ENCODE peak calls at places on chromosomes 4 and X, in four cellular contexts. C is A549, R is heart left ventricle, A is body of pancreas. U is an unnamed sample.

GRCh38 chrX:108699368-108699767 is 37.0 kb downstream of the IRS4 start:
- DNase-seq in C (peak), R (no peak), A (no peak), U (no peak)

GRCh38 chr4:3387154-3387942 is 54.4 kb upstream of the HGFAC start:
- DNase-seq in C (no peak), R (no peak), A (no peak), U (no peak)

GRCh38 chr4:145840801-145841200 is 97.8 kb downstream of the ZNF827 start:
- DNase-seq in C (no peak), R (no peak), A (no peak), U (no peak)

GRCh38 chr4:76060506-76060905 is 14.0 kb upstream of the ART3 start:
- DNase-seq in C (no peak), R (no peak), A (no peak), U (no peak)

GRCh38 chr4:112765317-112765989 is 128.5 kb downstream of the LARP7 start:
- DNase-seq in C (peak), R (no peak), A (no peak), U (no peak)

GRCh38 chrX:17584248-17584681 is 153.0 kb upstream of the SCML1 start:
- DNase-seq in C (peak), R (no peak), A (no peak), U (no peak)

GRCh38 chrX:150197388-150197787 is 165.7 kb upstream of the MAMLD1 start:
- DNase-seq in C (no peak), R (no peak), A (peak), U (no peak)

GRCh38 chr4:42280327-42281095 is 116.8 kb upstream of the SHISA3 start:
- DNase-seq in C (peak), R (no peak), A (no peak), U (peak)

GRCh38 chr4:103915224-103915869 is 195.6 kb upstream of the TACR3 start:
- DNase-seq in C (peak), R (no peak), A (no peak), U (no peak)

GRCh38 chrX:154717824-154718223 is 33.1 kb downstream of the GAB3 start:
- DNase-seq in C (no peak), R (no peak), A (peak), U (no peak)

GRCh38 chrX:79601336-79602131 is 234.4 kb upstream of the ITM2A start:
- DNase-seq in C (no peak), R (no peak), A (no peak), U (no peak)

DNA sequence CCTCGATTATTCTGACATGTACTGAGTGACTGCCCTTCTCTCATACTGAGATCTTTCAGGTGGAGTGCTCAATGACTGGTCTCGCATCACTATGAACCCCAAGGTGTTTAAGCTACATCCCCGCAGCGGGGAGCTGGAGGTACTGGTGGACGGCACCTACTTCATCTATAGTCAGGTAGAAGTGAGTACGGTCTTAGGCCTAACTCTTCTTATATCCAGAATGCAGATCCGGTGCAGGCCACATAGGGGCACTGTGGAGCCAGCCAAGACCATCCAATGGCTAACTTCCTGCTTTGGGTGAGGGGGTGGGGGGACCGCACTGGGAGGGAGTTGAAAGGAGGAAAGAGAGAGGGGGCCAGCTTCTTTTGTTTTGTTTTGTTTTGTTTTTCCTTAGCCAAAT is 16.4 kb downstream of the AWAT2 start:
- DNase-seq in C (peak), R (no peak), A (peak), U (peak)
- TF ChIP-seq CTCF in C (peak), R (peak), A (peak), U (peak)

GRCh38 chr4:107034982-107035710 is 967 bp downstream of the DKK2 start:
- DNase-seq in C (no peak), R (no peak), A (peak), U (peak)

GRCh38 chr4:107037188-107037587 is 1.1 kb upstream of the DKK2 start:
- DNase-seq in C (no peak), R (peak), A (peak), U (peak)

GRCh38 chr4:107035711-107036601 is at the start of gene DKK2:
- DNase-seq in C (no peak), R (peak), A (peak), U (peak)

GRCh38 chr4:107036602-107037151 is 564 bp upstream of the DKK2 start:
- DNase-seq in C (no peak), R (peak), A (no peak), U (no peak)

DNA sequence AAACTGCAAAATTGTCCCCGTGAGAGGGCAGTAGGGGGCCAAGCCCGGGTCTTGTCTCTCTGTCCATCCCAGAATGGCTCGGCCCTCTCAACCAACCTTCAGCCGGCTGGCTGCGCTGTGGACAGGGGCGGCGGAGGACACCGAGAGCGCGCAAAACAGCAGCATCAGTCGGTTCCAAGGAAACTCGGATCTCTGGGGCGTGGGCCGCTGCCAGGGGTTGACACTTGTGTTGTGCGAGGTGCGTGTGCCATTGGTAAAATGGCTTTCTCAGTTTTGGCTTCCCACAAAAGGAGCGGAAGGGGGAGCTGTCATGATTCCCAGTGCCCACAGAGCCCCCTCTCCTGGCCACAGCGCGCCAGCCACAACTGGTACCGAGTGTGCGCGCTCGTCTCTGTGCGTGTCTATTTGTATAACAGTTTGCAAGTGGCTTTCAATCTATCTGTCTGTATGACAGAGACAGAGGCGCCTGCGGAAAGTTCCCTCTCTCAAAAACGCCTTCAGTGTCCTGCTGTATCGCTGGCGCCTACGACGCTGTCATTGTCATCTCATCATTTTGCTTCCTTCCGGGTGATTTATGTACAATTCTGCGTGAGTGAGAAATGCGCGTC is 1.9 kb downstream of the DKK2 start:
- DNase-seq in C (peak), R (peak), A (peak), U (peak)
- TF ChIP-seq CTCF in C (no peak), R (no peak), A (no peak), U (peak)

GRCh38 chrX:115895678-115896329 is 274.7 kb upstream of the AGTR2 start:
- DNase-seq in C (no peak), R (no peak), A (no peak), U (no peak)

GRCh38 chrX:115896362-115896761 is 274.2 kb upstream of the AGTR2 start:
- DNase-seq in C (no peak), R (no peak), A (no peak), U (no peak)

GRCh38 chrX:115892056-115892708 is 278.4 kb upstream of the AGTR2 start:
- DNase-seq in C (no peak), R (no peak), A (no peak), U (no peak)

GRCh38 chrX:115894087-115894486 is 276.5 kb upstream of the AGTR2 start:
- DNase-seq in C (peak), R (no peak), A (peak), U (no peak)

DNA sequence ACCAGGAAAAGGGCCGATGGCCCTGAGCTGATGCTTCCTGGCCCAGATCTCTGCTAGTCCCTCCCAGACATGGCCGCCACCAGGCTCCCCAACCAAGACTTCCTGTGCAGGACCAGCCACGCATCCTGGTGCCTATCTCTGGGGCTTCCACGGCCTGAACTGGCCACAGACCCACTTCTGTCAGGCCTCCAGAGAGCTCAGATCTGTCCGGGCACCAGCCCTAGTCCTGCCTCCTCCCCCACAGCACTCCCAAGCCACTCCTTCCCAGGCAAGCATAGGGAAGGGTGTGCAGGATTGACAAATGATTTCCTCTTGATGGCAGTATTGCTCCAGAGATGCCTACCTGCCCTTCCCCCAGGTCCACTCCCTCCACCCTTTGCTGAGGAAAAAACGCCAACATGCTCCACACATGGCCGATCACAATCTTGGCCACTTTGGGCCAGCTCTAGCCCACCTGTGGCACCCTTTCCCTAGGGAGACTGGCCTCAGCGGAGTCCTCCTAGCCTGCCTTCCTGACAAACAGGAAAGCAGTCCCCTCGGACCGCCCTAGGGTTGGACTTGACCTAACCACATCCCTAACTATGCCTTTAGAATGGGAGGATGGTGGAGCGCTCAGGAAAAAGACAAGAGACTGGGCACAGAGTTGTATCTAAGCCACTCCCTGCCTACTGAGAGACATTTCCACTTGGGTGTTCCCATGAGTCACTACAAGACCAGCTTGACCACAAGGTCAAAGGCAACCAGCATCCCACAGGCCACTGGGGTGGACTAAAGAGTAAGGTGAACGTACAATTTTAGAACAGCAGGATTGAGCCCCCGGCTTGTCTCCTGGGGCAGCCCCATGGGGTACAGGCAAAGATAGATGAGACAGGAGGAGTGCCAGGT is 277.5 kb upstream of the AGTR2 start:
- DNase-seq in C (no peak), R (no peak), A (peak), U (no peak)
- TF ChIP-seq CTCF in C (no peak), R (no peak), A (no peak), U (no peak)

DNA sequence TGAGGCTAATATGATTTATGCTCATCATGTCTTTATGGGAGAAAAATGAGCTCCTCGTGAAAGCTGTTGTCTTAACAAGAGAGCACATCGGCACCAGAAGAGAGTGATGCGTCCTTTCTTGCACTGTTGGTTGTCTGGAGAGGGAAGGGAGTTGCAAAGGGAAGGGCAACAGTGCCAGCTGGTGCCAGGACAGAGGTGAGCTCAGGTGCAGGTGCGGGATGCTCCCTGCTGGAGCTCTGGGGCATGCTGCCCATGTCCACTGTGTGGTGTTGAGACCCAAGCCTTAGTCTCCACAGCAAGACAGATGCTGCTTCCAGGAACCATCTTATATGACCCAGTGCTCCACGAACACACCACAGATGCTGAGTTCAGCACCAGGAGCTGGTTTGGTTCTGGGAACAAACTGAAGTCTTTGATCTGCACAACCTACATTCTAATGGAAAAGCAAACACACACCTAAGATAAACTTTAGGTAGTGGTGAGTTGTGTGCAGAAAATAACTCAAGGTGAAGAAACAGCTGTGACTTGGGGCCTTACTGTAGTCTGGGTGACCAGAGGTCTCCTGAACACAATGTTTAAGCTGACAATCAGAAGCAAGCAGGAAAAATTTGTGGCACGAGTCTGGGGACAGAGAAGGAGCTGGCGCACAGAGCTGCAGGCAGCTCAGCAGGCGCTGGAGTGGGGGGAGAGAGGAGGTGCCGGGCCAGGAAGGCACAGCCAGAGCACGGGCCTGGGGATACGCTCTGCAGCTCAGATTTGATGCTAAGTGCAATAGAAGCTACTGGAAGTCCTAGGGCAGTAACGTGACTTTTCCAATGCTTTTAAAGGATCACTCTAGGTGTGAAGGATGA is 73.2 kb downstream of the HAUS3 start:
- DNase-seq in C (no peak), R (no peak), A (peak), U (no peak)
- TF ChIP-seq CTCF in C (no peak), R (no peak), A (no peak), U (no peak)

DNA sequence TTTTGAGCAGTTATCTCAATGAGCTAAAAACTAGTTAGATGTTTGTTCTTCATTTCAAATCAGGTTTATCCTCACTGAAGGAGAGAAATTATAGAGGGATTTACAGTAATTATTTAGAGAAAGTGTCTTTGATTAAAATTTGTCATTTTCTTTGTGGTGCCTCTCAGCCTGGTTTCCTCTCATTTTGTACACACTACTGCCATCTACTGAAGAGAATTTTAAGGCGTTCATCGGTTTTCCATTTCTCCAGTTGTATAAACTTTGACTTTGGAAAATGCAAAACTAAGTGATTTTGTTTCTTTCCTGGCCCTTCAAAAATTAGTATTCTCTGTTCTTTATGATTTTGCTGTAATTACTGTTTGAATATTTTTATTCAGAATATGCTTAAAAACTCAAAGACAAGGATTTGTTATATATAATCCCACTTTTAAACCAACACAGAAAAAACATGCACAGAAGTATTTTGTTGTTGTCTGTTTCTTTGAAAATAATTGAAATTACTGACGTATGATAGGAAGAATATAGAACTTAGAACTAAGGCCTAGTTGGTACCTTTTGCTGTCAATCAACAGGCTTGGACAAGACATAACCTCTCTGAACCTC is 34.4 kb upstream of the ANXA3 start:
- DNase-seq in C (peak), R (no peak), A (no peak), U (no peak)
- TF ChIP-seq CTCF in C (peak), R (peak), A (peak), U (peak)

DNA sequence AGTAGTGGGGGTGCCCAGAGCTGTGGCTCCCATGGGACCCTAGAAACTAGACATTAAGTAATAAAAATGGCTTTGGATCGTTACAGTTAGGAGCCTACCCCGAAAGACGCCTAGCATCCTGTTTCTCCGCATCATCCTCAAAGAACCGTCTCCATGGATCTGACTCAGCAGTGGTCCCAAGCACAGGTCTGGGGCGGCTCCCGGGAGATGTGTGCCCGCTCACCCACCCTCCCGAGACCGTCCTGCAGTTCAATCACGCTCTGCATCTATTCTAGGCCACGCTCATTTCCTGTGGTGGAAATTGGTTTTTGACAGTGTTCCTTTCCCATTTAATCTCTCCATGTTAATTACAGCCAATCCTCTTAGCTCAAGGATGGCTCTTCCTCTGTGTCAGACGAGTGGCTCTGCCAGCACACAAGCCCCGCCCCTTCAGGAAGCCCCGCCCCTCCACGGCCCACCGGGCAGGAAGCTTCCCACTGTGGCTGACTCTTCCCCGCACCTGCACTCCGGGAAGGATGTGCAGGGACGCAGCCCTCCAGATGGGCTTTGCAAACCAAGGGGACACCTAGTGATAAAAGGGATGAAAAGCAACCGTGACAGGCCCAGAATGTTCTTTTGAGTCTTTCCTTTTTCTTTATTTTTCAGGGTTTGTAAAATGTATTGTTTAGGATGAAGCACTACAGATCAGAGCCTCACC is 34.5 kb upstream of the HELT start:
- DNase-seq in C (peak), R (peak), A (peak), U (peak)
- TF ChIP-seq CTCF in C (peak), R (peak), A (peak), U (peak)

DNA sequence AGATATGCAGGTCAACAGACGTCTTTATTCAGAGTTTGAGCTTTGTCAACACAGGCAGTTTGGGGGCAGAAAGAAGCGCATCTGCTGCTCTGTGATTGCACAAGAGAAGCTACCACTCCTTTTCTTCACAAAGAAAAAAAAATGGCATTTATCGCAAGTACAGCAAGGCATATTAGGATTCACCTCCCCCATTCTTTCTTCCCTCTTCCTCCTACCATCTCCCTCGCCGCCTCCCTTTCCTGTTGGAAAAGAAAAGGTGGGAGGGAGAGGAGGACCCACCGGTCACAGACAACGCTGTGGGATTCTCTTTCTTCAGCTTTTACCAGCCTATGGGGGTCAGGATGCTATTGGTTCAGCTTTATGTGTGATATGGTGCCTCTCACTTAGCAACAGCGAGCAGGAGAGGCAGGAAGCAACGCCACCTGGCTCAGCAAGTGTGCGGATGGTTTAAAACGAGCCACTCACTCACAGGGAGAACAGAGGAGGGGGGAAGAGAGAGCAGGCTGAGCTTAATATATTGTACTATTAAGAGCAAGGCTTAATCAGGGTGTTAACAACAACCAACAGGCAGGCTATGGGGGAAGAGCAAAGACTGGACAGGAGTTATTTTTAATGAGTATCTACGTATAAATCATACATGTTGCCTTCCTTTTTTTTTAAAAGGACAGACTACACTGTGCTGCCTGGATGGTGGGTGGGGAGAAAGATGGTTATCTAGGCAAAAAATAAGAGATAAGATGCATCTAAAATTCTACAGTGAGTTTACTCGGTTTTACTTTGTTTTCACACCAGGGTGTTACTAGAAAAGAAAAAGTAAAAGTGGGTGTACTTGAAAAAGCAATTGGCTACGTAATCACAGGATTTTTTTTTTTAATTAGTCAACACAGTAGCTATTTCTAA is 104.7 kb downstream of the MAML3 start:
- DNase-seq in C (peak), R (peak), A (peak), U (peak)
- TF ChIP-seq CTCF in C (no peak), R (no peak), A (no peak), U (no peak)

DNA sequence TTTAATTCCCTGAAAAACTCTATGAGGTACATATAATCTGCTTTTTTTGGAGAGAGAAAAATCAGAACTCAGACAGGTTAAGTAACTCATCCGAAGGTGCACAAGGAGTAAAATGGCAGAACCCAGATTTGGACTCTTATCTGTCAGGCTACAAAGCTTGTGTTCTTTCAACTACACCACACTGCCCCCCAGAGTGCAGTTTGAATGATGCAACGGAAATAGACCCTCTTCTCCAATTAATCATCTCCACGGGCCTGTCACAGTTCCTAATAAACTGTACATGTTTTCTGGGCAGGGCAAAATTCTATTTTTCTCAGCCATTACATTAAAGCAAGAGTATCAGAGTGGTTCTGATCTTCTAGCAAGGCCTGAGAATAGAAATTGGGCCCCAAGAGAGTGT is 35.3 kb upstream of the DCX start:
- DNase-seq in C (peak), R (peak), A (peak), U (peak)
- TF ChIP-seq CTCF in C (peak), R (peak), A (no peak), U (peak)

GRCh38 chrX:96774116-96774515 is 89.5 kb downstream of the DIAPH2 start:
- DNase-seq in C (no peak), R (no peak), A (no peak), U (no peak)

GRCh38 chrX:96771500-96771899 is 86.9 kb downstream of the DIAPH2 start:
- DNase-seq in C (no peak), R (no peak), A (no peak), U (no peak)

GRCh38 chrX:96776966-96777365 is 92.3 kb downstream of the DIAPH2 start:
- DNase-seq in C (no peak), R (no peak), A (no peak), U (no peak)
- TF ChIP-seq CTCF in C (no peak), R (no peak), A (no peak), U (no peak)

U was measured in neural crest cell.